ENCODE peak calls at places on chromosomes 6 and 20, in eight cellular contexts. J is effector memory CD4-positive, alpha-beta T cell; C is left ventricle myocardium inferior; W is NT2/D1; K is PC-3; A is psoas muscle; N is IMR-90; Y is heart right ventricle. M is an unnamed sample. For H3K4me1 and H3K9me3, the result is how much of the 10 kb centered on the place peaks cover.

GRCh38 chr20:32160341-32160740 is 47.2 kb downstream of the PLAGL2 start:
- DNase-seq in J (no peak), C (no peak), W (no peak), N (no peak), K (no peak), Y (no peak), A (no peak), M (no peak)

GRCh38 chr20:48975955-48976354 is 54.4 kb downstream of the ARFGEF2 start:
- DNase-seq in W (no peak), C (no peak), A (no peak), K (no peak), J (no peak), N (no peak), Y (no peak), M (no peak)

GRCh38 chr6:136761227-136761922 is 30.9 kb downstream of the MAP3K5 start:
- DNase-seq in A (no peak), C (peak), Y (peak), K (no peak), J (no peak), N (peak), W (no peak), M (no peak)

GRCh38 chr6:14390805-14391204 is 273.2 kb downstream of the CD83 start:
- DNase-seq in W (no peak), A (no peak), K (no peak), Y (no peak), C (no peak), N (no peak), J (no peak), M (no peak)

GRCh38 chr20:46468508-46468907 is 44.9 kb downstream of the ZNF334 start:
- DNase-seq in J (no peak), W (no peak), A (no peak), K (no peak), Y (no peak), C (no peak), N (no peak), M (no peak)

GRCh38 chr6:158713469-158713868 is 63.6 kb downstream of the SYTL3 start:
- DNase-seq in N (no peak), C (no peak), K (no peak), J (no peak), W (no peak), A (no peak), Y (no peak), M (no peak)

GRCh38 chr20:49859807-49860206 is 47.2 kb downstream of the SLC9A8 start:
- DNase-seq in Y (no peak), J (no peak), W (no peak), C (no peak), A (no peak), K (peak), N (no peak), M (no peak)

GRCh38 chr6:7108196-7108963 is 619 bp downstream of the RREB1 start:
- DNase-seq in A (peak), J (peak), Y (peak), W (no peak), K (peak), N (peak), C (peak), M (peak)

GRCh38 chr6:143701343-143702234 is 23.8 kb downstream of the PHACTR2 start:
- DNase-seq in C (no peak), W (no peak), K (no peak), Y (no peak), A (no peak), J (no peak), N (peak), M (no peak)

GRCh38 chr6:90110971-90111370 is 185.7 kb downstream of the BACH2 start:
- DNase-seq in K (no peak), N (no peak), C (no peak), W (no peak), A (no peak), Y (no peak), J (peak), M (no peak)

GRCh38 chr6:86118271-86118670 is 475.6 kb upstream of the SYNCRIP start:
- DNase-seq in J (no peak), K (no peak), A (no peak), Y (no peak), C (no peak), N (no peak), W (no peak), M (no peak)

GRCh38 chr6:134372603-134373281 is 54.8 kb upstream of the SGK1 start:
- DNase-seq in Y (no peak), J (no peak), W (no peak), C (peak), N (peak), K (no peak), A (no peak), M (peak)

GRCh38 chr6:137715589-137716045 is 151.4 kb upstream of the TNFAIP3 start:
- DNase-seq in N (peak), W (no peak), Y (no peak), A (no peak), K (no peak), J (peak), C (no peak), M (no peak)

GRCh38 chr6:11535801-11536230 is 1.7 kb upstream of the TMEM170B start:
- DNase-seq in Y (no peak), J (no peak), K (peak), C (no peak), N (peak), A (no peak), W (no peak), M (no peak)

GRCh38 chr20:1848378-1848777 is 46.8 kb upstream of the SIRPA start:
- DNase-seq in N (no peak), W (no peak), K (no peak), J (no peak), Y (no peak), A (no peak), C (no peak), M (no peak)

GRCh38 chr6:13427838-13428527 is 59.4 kb downstream of the GFOD1 start:
- DNase-seq in K (no peak), J (peak), Y (no peak), W (no peak), C (no peak), N (no peak), A (no peak), M (no peak)

GRCh38 chr6:84862843-84863242 is 98.4 kb upstream of the TBX18 start:
- DNase-seq in J (no peak), C (no peak), Y (no peak), N (no peak), W (no peak), K (no peak), A (no peak), M (no peak)

GRCh38 chr6:125728739-125729138 is 20.7 kb upstream of the HEY2 start:
- DNase-seq in C (no peak), N (no peak), K (no peak), A (no peak), Y (no peak), J (no peak), W (no peak), M (no peak)

GRCh38 chr6:32920610-32921188 is 20.1 kb downstream of the HLA-DMB start:
- DNase-seq in Y (no peak), K (no peak), A (no peak), J (no peak), N (no peak), W (no peak), C (no peak), M (no peak)

GRCh38 chr6:53359843-53360834 is 11.4 kb upstream of the ELOVL5 start:
- DNase-seq in K (no peak), Y (no peak), C (no peak), J (no peak), W (no peak), A (no peak), N (peak), M (no peak)

GRCh38 chr20:18394363-18394762 is 72.5 kb downstream of the DZANK1 start:
- DNase-seq in W (no peak), N (no peak), Y (no peak), J (no peak), A (no peak), K (no peak), C (no peak), M (no peak)

GRCh38 chr6:115137910-115138309 is 795.1 kb upstream of the HS3ST5 start:
- DNase-seq in Y (no peak), J (no peak), K (no peak), N (no peak), A (no peak), C (no peak), W (no peak), M (no peak)

GRCh38 chr6:105879146-105879545 is 207.0 kb upstream of the PRDM1 start:
- DNase-seq in N (no peak), J (no peak), C (no peak), K (no peak), Y (no peak), A (no peak), W (no peak), M (no peak)

GRCh38 chr6:31467151-31467550 is 30.8 kb upstream of the MICB start:
- DNase-seq in W (no peak), J (no peak), A (no peak), Y (no peak), N (no peak), C (no peak), K (no peak), M (no peak)

GRCh38 chr20:44485830-44486198 is 10.1 kb downstream of the TTPAL start:
- DNase-seq in A (no peak), W (no peak), C (no peak), J (no peak), Y (no peak), K (no peak), N (no peak), M (no peak)

GRCh38 chr6:92826633-92827032 is 592.7 kb downstream of the EPHA7 start:
- DNase-seq in A (no peak), J (no peak), Y (no peak), N (no peak), C (no peak), W (no peak), K (no peak), M (no peak)

GRCh38 chr6:137879885-137880430 is 12.9 kb downstream of the TNFAIP3 start:
- DNase-seq in N (no peak), J (no peak), K (no peak), C (no peak), W (no peak), Y (no peak), A (no peak), M (no peak)

GRCh38 chr20:11755071-11755881 is 162.4 kb upstream of the BTBD3 start:
- DNase-seq in Y (no peak), C (no peak), K (peak), J (no peak), A (no peak), W (no peak), N (no peak), M (no peak)

GRCh38 chr6:46219661-46220060 is 48.9 kb upstream of the ENPP5 start:
- DNase-seq in A (no peak), N (no peak), J (no peak), W (no peak), Y (no peak), K (no peak), C (no peak), M (no peak)

DNA sequence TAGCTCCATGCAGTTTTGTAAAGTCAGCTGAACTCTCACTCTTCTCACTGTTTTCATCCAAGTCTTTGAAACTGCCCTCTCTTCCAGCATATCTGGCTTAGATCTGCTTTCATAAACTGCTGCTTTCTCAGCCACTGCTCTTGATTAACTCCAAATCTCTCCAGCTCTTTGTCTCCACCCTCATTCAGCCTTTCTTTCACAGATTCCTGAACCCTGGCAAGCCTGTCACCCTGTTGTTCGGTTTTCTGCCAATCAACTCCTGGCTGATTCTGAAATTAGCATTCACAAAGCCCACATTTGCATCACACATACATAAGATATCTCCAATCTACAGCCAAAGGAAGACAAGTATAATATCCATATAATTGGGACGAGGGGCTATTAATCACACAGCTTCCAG is 301.0 kb upstream of the RNF217 start:
- DNase-seq in C (no peak), N (no peak), W (peak), K (no peak), J (no peak), Y (no peak), A (no peak), M (no peak)
- H3K4me3 ChIP-seq in C (no peak), N (no peak), W (no peak), K (no peak), J (no peak), Y (no peak), A (no peak), M (no peak)

GRCh38 chr6:118717106-118717505 is 65.7 kb upstream of the CEP85L start:
- DNase-seq in J (no peak), K (no peak), W (no peak), A (no peak), Y (no peak), N (no peak), C (no peak), M (no peak)

GRCh38 chr6:118718903-118719302 is 67.5 kb upstream of the CEP85L start:
- DNase-seq in K (no peak), Y (no peak), J (no peak), N (no peak), A (no peak), C (no peak), W (no peak), M (no peak)

GRCh38 chr6:118720125-118720473 is 68.7 kb upstream of the CEP85L start:
- DNase-seq in Y (no peak), C (no peak), W (no peak), A (no peak), J (no peak), K (no peak), N (no peak), M (no peak)

GRCh38 chr6:118722820-118723526 is 71.6 kb upstream of the CEP85L start:
- DNase-seq in A (no peak), K (peak), W (no peak), N (peak), C (no peak), J (no peak), Y (no peak), M (no peak)

GRCh38 chr6:118719351-118720124 is 68.1 kb upstream of the CEP85L start:
- DNase-seq in Y (no peak), A (peak), N (no peak), J (no peak), C (no peak), W (no peak), K (no peak), M (no peak)
- H3K4me1 ChIP-seq in Y (under half), A (under half), N (under half), J (under half), C (under half), W (under half), K (under half), M (under half)

DNA sequence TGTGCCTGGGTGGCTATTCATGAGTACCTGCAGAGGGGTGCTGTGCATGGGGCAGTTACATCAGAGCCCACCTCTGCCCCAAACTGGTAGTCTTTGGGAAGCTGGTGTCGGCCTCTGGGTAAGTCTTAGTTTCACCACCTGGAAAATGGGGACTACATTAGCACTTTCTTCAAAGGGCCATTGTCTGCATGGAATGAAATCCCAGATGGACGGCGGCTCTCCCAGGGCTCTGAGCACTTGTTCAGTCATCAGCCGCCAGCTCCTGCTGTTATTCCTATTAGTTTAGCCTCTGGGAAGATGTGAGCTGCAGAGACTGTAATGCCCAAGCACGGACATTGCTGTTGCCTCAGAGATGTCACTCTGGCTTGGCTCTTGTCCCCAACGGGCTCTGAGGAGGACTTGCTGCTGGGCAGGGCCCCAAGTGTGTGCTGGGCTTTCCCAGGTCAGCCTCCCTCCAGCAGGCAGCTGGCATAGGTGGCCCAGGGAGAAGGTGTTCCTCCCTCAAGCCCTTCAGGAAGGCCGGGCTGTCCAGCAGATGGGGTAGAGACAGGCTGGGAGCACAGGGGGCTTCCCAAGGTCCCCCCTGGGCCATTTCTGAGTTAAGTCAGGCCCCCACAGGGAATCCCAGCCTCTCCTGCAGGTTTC is 268.3 kb downstream of the TFAP2C start:
- DNase-seq in N (no peak), A (no peak), J (no peak), Y (no peak), W (peak), C (no peak), K (no peak), M (no peak)
- H3K9me3 ChIP-seq in N (under half), A (under half), J (under half), Y (under half), W (under half), C (under half), K (under half), M (under half)

GRCh38 chr6:5260111-5260620 is 584 bp downstream of the LYRM4 start:
- DNase-seq in N (peak), W (peak), C (no peak), Y (peak), A (peak), J (peak), K (peak), M (peak)

GRCh38 chr6:5261545-5262109 is 314 bp downstream of the FARS2 start:
- DNase-seq in Y (no peak), K (peak), C (no peak), N (no peak), J (no peak), A (no peak), W (no peak), M (no peak)

GRCh38 chr6:5257400-5257799 is 3.4 kb downstream of the LYRM4 start:
- DNase-seq in Y (no peak), K (no peak), C (no peak), J (no peak), W (no peak), A (no peak), N (no peak), M (no peak)

GRCh38 chr6:5260661-5261544 is at the start of the genes FARS2 and LYRM4:
- DNase-seq in K (peak), C (peak), N (peak), W (peak), Y (peak), J (peak), A (peak), M (peak)

GRCh38 chr6:5259428-5259827 is 1.3 kb downstream of the LYRM4 start:
- DNase-seq in W (no peak), K (no peak), J (no peak), N (no peak), C (no peak), Y (no peak), A (no peak), M (no peak)
- H3K4me3 ChIP-seq in W (no peak), K (peak), J (no peak), N (no peak), C (peak), Y (no peak), A (peak), M (no peak)

DNA sequence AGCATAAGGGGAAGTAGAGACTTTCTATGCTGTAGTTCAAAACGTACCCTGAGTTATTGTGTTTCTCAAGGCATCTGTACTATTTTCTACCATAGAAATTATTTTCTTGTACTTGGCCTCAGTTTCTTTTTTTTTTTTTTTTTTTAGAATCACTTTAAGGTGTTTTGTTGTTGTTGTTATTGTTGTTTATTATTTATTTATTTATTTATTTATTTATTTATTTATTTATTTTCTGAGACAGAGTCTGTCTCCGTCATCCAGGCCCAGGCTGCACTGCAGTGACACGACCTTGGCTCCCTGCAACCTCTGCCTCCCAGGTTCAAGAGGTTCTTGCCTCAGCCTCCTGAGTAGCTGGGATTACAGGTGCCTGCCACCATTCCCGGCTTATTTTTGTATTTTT is 179.1 kb downstream of the GRIK2 start:
- DNase-seq in A (no peak), K (no peak), N (no peak), W (no peak), Y (no peak), J (no peak), C (no peak), M (peak)
- H3K4me1 ChIP-seq in A (under half), K (under half), N (under half), W (under half), Y (under half), J (under half), C (under half), M (under half)

GRCh38 chr20:20432618-20433286 is 64.8 kb downstream of the INSM1 start:
- DNase-seq in A (no peak), N (no peak), Y (no peak), W (no peak), J (no peak), C (no peak), K (no peak), M (no peak)
- H3K9me3 ChIP-seq in A (under half), N (under half), Y (under half), W (under half), J (under half), C (under half), K (under half), M (under half)

GRCh38 chr20:63706852-63707557 is 771 bp downstream of the ARFRP1 start:
- DNase-seq in J (peak), A (peak), Y (peak), N (peak), K (peak), C (no peak), W (no peak), M (peak)

GRCh38 chr20:63704749-63705117 is 3.0 kb downstream of the ARFRP1 start:
- DNase-seq in J (no peak), A (peak), N (no peak), K (no peak), C (no peak), W (no peak), Y (no peak), M (peak)

GRCh38 chr20:63705232-63706026 is 2.3 kb downstream of the ARFRP1 start:
- DNase-seq in K (no peak), Y (no peak), N (no peak), A (peak), J (no peak), C (no peak), W (no peak), M (peak)

GRCh38 chr20:63707558-63708300 is at the start of the genes ARFRP1 and ZGPAT:
- DNase-seq in C (peak), N (peak), K (peak), J (peak), Y (peak), W (peak), A (peak), M (peak)

DNA sequence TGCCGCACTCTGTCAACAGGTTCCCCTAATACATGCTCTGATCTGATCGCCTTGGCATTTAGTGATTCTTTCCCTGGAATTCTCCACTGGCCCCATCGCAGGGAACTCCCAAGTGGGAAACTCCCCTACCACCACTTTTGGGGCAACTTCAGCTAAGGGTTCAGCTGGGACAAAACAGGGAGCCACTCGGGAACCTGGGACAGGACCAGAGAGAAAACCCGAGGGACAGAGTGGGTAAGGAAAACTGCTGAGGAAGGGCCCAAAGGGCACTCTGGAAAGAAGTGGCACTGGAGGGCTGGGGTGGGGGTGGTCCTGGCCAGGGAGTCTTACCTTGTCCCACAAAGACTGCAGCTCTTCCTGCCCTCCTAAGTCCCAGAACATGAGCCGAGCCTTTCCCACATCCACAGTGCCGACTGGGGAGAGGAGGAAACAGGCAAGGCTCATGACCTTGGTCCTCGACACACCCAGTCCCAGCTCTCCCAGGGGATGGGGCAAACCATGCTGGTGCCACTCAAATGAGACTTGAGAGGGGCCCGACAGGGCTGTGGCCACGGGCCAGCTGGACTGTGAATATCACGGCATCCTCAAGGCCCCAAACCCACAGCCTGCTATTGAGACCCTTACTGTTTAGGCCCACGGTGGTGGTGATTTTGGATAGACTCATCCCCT is 1.6 kb downstream of the ARFRP1 start:
- DNase-seq in K (no peak), W (no peak), A (peak), Y (no peak), C (no peak), J (no peak), N (no peak), M (no peak)
- H3K4me3 ChIP-seq in K (peak), W (peak), A (peak), Y (no peak), C (peak), J (peak), N (peak), M (peak)

GRCh38 chr6:44652551-44652950 is 265.0 kb downstream of the CDC5L start:
- DNase-seq in A (no peak), W (no peak), C (no peak), K (no peak), Y (no peak), N (peak), J (no peak), M (no peak)
- H3K4me1 ChIP-seq in A (under half), W (under half), C (under half), K (under half), Y (under half), N (under half), J (under half), M (under half)

GRCh38 chr6:168049277-168049676 is 29.7 kb downstream of the FRMD1 start:
- DNase-seq in J (no peak), Y (no peak), C (no peak), W (no peak), A (no peak), N (no peak), K (no peak), M (no peak)
- H3K9me3 ChIP-seq in J (under half), Y (under half), C (under half), W (under half), A (under half), N (under half), K (under half), M (under half)